ENCODE peak calls at places on chromosomes 13 and 19, in six cellular contexts. A is testis, Y is upper lobe of right lung, D is tibial artery, C is neural progenitor cell, H is PC-3. T is an unnamed sample. For H3K9me3, the result is how much of the 10 kb centered on the place peaks cover.

GRCh38 chr19:49790866-49791265 is 22.2 kb downstream of the FUZ start:
- DNase-seq in A (peak), Y (no peak), D (no peak), C (no peak), H (no peak), T (no peak)

GRCh38 chr13:106529415-106530208 is 5.8 kb downstream of the EFNB2 start:
- DNase-seq in A (no peak), Y (no peak), D (no peak), C (peak), H (no peak), T (no peak)

GRCh38 chr19:45630463-45630862 is 8.7 kb downstream of the EML2 start:
- DNase-seq in A (no peak), Y (no peak), D (no peak), C (no peak), H (peak), T (no peak)

GRCh38 chr13:101903890-101904289 is 451.4 kb downstream of the ITGBL1 start:
- DNase-seq in A (no peak), Y (no peak), D (no peak), C (no peak), H (no peak), T (no peak)

GRCh38 chr19:13260883-13261653 is 110.9 kb downstream of the IER2 start:
- DNase-seq in A (no peak), Y (no peak), D (no peak), C (no peak), H (peak), T (no peak)

GRCh38 chr19:53424968-53425597 is 6.7 kb upstream of the ZNF761 start:
- DNase-seq in A (peak), Y (peak), D (peak), C (peak), H (peak), T (peak)

GRCh38 chr19:14954071-14954655 is 12.9 kb downstream of the OR7C2 start:
- DNase-seq in A (peak), Y (no peak), D (no peak), C (no peak), H (no peak), T (no peak)

GRCh38 chr13:43348397-43348796 is 325.0 kb downstream of the DNAJC15 start:
- DNase-seq in A (no peak), Y (no peak), D (no peak), C (no peak), H (peak), T (no peak)

GRCh38 chr13:47437411-47437810 is 540.6 kb upstream of the HTR2A start:
- DNase-seq in A (no peak), Y (no peak), D (no peak), C (no peak), H (no peak), T (no peak)

GRCh38 chr13:94175076-94175475 is 304.4 kb downstream of the DCT start:
- DNase-seq in A (no peak), Y (no peak), D (no peak), C (no peak), H (no peak), T (no peak)

GRCh38 chr19:5057860-5058259 is 88.9 kb downstream of the KDM4B start:
- DNase-seq in A (no peak), Y (no peak), D (no peak), C (peak), H (peak), T (no peak)

GRCh38 chr13:97367427-97367826 is 66.5 kb upstream of the RAP2A start:
- DNase-seq in A (no peak), Y (no peak), D (no peak), C (peak), H (no peak), T (no peak)

GRCh38 chr19:57406516-57407123 is 4.3 kb upstream of the ZNF17 start:
- DNase-seq in A (peak), Y (peak), D (no peak), C (peak), H (peak), T (peak)

GRCh38 chr19:42235181-42235580 is 7.2 kb downstream of the GSK3A start:
- DNase-seq in A (no peak), Y (no peak), D (no peak), C (no peak), H (no peak), T (no peak)

GRCh38 chr13:46143239-46143701 is 38.4 kb upstream of the CPB2 start:
- DNase-seq in A (no peak), Y (no peak), D (no peak), C (no peak), H (peak), T (no peak)

GRCh38 chr19:45216677-45217076 is 28.5 kb downstream of the EXOC3L2 start:
- DNase-seq in A (no peak), Y (no peak), D (no peak), C (no peak), H (no peak), T (no peak)

GRCh38 chr13:113542751-113543424 is 41.7 kb upstream of the TFDP1 start:
- DNase-seq in A (no peak), Y (no peak), D (no peak), C (peak), H (no peak), T (no peak)

GRCh38 chr13:25406377-25406776 is 34.6 kb downstream of the ATP8A2 start:
- DNase-seq in A (no peak), Y (no peak), D (no peak), C (peak), H (peak), T (no peak)

GRCh38 chr19:16828990-16829821 is at the start of gene SIN3B:
- DNase-seq in A (peak), Y (peak), D (peak), C (peak), H (peak), T (peak)

GRCh38 chr19:16825312-16826168 is 3.7 kb upstream of the SIN3B start:
- DNase-seq in A (peak), Y (no peak), D (peak), C (peak), H (no peak), T (peak)

GRCh38 chr19:16821081-16821480 is 8.1 kb upstream of the SIN3B start:
- DNase-seq in A (no peak), Y (no peak), D (no peak), C (no peak), H (peak), T (no peak)

GRCh38 chr19:16822648-16823047 is 6.5 kb upstream of the SIN3B start:
- DNase-seq in A (no peak), Y (no peak), D (no peak), C (no peak), H (no peak), T (no peak)

GRCh38 chr19:16824658-16825311 is 4.4 kb upstream of the SIN3B start:
- DNase-seq in A (no peak), Y (no peak), D (no peak), C (peak), H (peak), T (no peak)
- H3K4me3 ChIP-seq in A (peak), Y (peak), D (peak), C (no peak), H (peak), T (no peak)

GRCh38 chr19:37403403-37403802 is 32.5 kb downstream of the ZNF527 start:
- DNase-seq in A (peak), Y (no peak), D (no peak), C (no peak), H (no peak), T (no peak)
- H3K9me3 ChIP-seq in A (under half), Y (half or more), D (under half), C (under half), H (under half), T (half or more)

DNA sequence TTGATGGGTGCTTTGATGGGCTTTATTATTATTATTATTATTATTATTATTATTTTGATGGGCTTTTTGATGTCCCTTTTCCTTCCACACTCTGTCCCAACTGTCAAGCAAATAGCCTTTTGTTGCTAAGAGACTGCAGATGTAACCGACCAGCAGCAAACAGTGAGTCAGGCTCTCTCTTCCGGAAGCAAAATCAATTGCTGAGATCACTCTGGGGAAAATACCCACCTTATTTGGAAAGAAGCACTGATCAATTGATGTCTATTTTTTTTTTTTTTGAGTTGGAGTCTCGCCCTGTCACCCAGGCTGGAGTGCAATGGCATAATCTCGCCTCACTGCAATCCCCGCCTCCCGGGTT is 2.9 kb downstream of the LDLR start:
- DNase-seq in A (no peak), Y (no peak), D (no peak), C (no peak), H (peak), T (no peak)
- H3K4me3 ChIP-seq in A (no peak), Y (peak), D (no peak), C (no peak), H (peak), T (no peak)

DNA sequence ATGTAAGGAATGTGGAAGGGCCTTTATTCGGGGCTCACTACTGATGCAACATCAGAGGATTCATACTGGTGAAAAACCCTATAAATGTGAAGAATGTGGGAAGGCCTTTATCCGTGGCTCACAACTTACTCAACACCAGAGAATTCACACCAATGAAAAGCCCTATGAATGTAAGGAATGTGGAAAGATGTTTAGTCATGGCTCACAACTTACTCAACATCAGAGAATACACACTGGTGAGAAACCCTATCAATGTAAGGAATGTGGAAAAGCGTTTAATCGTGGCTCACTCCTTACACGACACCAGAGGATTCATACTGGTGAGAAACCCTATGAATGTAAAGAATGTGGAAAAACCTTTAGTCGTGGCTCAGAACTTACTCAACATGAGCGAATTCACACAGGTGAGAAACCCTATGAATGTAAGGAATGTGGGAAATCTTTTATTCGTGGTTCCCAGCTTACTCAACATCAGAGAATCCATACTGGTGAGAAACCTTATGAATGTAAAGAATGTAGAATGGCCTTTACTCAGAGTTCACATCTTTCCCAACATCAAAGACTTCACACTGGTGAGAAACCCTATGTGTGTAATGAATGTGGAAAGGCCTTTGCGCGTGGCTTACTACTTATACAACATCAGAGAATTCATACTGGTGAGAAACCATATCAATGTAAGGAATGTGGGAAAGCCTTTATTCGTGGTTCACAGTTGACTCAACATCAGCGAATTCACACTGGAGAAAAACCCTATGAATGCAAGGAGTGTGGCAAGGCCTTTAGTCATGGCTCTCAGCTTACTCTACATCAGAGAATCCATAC is 44.3 kb downstream of the ZNF585A start:
- DNase-seq in A (no peak), Y (no peak), D (no peak), C (no peak), H (no peak), T (no peak)
- H3K9me3 ChIP-seq in A (under half), Y (half or more), D (under half), C (half or more), H (half or more), T (half or more)

GRCh38 chr19:756232-756631 is 5.3 kb downstream of the MISP start:
- DNase-seq in A (peak), Y (no peak), D (no peak), C (no peak), H (peak), T (no peak)
- H3K4me3 ChIP-seq in A (no peak), Y (no peak), D (no peak), C (no peak), H (no peak), T (no peak)

GRCh38 chr19:23817519-23817918 is 58.8 kb upstream of the ZNF681 start:
- DNase-seq in A (peak), Y (no peak), D (no peak), C (peak), H (peak), T (peak)

GRCh38 chr19:23823952-23824389 is 65.3 kb upstream of the ZNF681 start:
- DNase-seq in A (peak), Y (no peak), D (no peak), C (peak), H (peak), T (peak)

DNA sequence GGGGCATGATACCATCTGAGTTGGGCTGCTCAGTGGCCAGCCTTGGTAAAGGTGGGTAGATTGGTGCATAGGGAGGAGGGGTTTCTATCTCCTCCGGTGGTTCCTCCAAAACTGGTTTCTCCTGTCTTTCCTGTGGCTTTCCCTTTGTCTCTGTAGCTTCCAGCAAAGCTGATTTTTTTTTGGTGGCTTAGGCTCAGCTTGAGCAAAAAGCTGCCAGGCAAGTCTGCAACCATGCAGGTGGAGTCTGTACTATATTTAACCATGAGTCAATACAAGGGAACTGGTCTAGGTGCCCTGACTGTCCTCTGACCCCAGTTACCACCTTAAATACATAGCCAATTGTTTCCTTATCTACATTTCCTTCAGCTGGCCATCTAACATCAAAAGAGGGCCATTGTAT is 64.0 kb upstream of the ZNF681 start:
- DNase-seq in A (no peak), Y (no peak), D (no peak), C (no peak), H (peak), T (no peak)
- H3K9me3 ChIP-seq in A (under half), Y (under half), D (under half), C (under half), H (under half), T (half or more)

T was measured in mucosa of descending colon.